ENCODE peak calls at places on chromosome 9, in eight cellular contexts. One of them, this sample, is unnamed.

GRCh38 chr9:113973226-113973625 is 97.1 kb downstream of the ZNF618 start:
- DNase-seq in amniotic epithelial cell: no peak
- DNase-seq in activated CD4-positive, alpha-beta T cell treated with anti-CD3 and anti-CD28 coated beads, Interleukin-2, amount 50 U/mL, for 48 hours: no peak
- DNase-seq in GM12891: no peak
- DNase-seq in ELF-1: no peak
- DNase-seq in activated CD4-positive, CD25-positive, alpha-beta regulatory T cell treated with anti-CD3 and anti-CD28 coated beads, Interleukin-2, amount 50 U/mL, for 72 hours: no peak
- DNase-seq in A172: no peak
- DNase-seq in caudate nucleus: no peak
- DNase-seq in this sample: no peak

GRCh38 chr9:114371986-114372917 is 15.5 kb downstream of the AKNA start:
- DNase-seq in amniotic epithelial cell: peak
- DNase-seq in activated CD4-positive, alpha-beta T cell treated with anti-CD3 and anti-CD28 coated beads, Interleukin-2, amount 50 U/mL, for 48 hours: peak
- DNase-seq in GM12891: no peak
- DNase-seq in ELF-1: no peak
- DNase-seq in activated CD4-positive, CD25-positive, alpha-beta regulatory T cell treated with anti-CD3 and anti-CD28 coated beads, Interleukin-2, amount 50 U/mL, for 72 hours: no peak
- DNase-seq in A172: no peak
- DNase-seq in caudate nucleus: no peak
- DNase-seq in this sample: peak

GRCh38 chr9:95116002-95116819 is 201.3 kb downstream of the FANCC start:
- DNase-seq in amniotic epithelial cell: no peak
- DNase-seq in activated CD4-positive, alpha-beta T cell treated with anti-CD3 and anti-CD28 coated beads, Interleukin-2, amount 50 U/mL, for 48 hours: no peak
- DNase-seq in GM12891: no peak
- DNase-seq in ELF-1: no peak
- DNase-seq in activated CD4-positive, CD25-positive, alpha-beta regulatory T cell treated with anti-CD3 and anti-CD28 coated beads, Interleukin-2, amount 50 U/mL, for 72 hours: no peak
- DNase-seq in A172: no peak
- DNase-seq in caudate nucleus: no peak
- DNase-seq in this sample: peak

GRCh38 chr9:116837038-116837998 is 150.2 kb downstream of the TRIM32 start:
- DNase-seq in amniotic epithelial cell: no peak
- DNase-seq in activated CD4-positive, alpha-beta T cell treated with anti-CD3 and anti-CD28 coated beads, Interleukin-2, amount 50 U/mL, for 48 hours: no peak
- DNase-seq in GM12891: no peak
- DNase-seq in ELF-1: peak
- DNase-seq in activated CD4-positive, CD25-positive, alpha-beta regulatory T cell treated with anti-CD3 and anti-CD28 coated beads, Interleukin-2, amount 50 U/mL, for 72 hours: no peak
- DNase-seq in A172: no peak
- DNase-seq in caudate nucleus: no peak
- DNase-seq in this sample: no peak

GRCh38 chr9:83219924-83220438 is 157.0 kb upstream of the RASEF start:
- DNase-seq in amniotic epithelial cell: no peak
- DNase-seq in activated CD4-positive, alpha-beta T cell treated with anti-CD3 and anti-CD28 coated beads, Interleukin-2, amount 50 U/mL, for 48 hours: no peak
- DNase-seq in GM12891: no peak
- DNase-seq in ELF-1: no peak
- DNase-seq in activated CD4-positive, CD25-positive, alpha-beta regulatory T cell treated with anti-CD3 and anti-CD28 coated beads, Interleukin-2, amount 50 U/mL, for 72 hours: no peak
- DNase-seq in A172: peak
- DNase-seq in caudate nucleus: no peak
- DNase-seq in this sample: peak

GRCh38 chr9:113890693-113891092 is 14.6 kb downstream of the ZNF618 start:
- DNase-seq in amniotic epithelial cell: no peak
- DNase-seq in activated CD4-positive, alpha-beta T cell treated with anti-CD3 and anti-CD28 coated beads, Interleukin-2, amount 50 U/mL, for 48 hours: no peak
- DNase-seq in GM12891: no peak
- DNase-seq in ELF-1: no peak
- DNase-seq in activated CD4-positive, CD25-positive, alpha-beta regulatory T cell treated with anti-CD3 and anti-CD28 coated beads, Interleukin-2, amount 50 U/mL, for 72 hours: no peak
- DNase-seq in A172: no peak
- DNase-seq in caudate nucleus: no peak
- DNase-seq in this sample: no peak

GRCh38 chr9:121210536-121210935 is 8.9 kb upstream of the RAB14 start:
- DNase-seq in amniotic epithelial cell: no peak
- DNase-seq in activated CD4-positive, alpha-beta T cell treated with anti-CD3 and anti-CD28 coated beads, Interleukin-2, amount 50 U/mL, for 48 hours: no peak
- DNase-seq in GM12891: no peak
- DNase-seq in ELF-1: no peak
- DNase-seq in activated CD4-positive, CD25-positive, alpha-beta regulatory T cell treated with anti-CD3 and anti-CD28 coated beads, Interleukin-2, amount 50 U/mL, for 72 hours: no peak
- DNase-seq in A172: no peak
- DNase-seq in caudate nucleus: no peak
- DNase-seq in this sample: no peak

GRCh38 chr9:114889802-114890224 is 40.6 kb downstream of the TNFSF8 start:
- DNase-seq in amniotic epithelial cell: no peak
- DNase-seq in activated CD4-positive, alpha-beta T cell treated with anti-CD3 and anti-CD28 coated beads, Interleukin-2, amount 50 U/mL, for 48 hours: peak
- DNase-seq in GM12891: no peak
- DNase-seq in ELF-1: no peak
- DNase-seq in activated CD4-positive, CD25-positive, alpha-beta regulatory T cell treated with anti-CD3 and anti-CD28 coated beads, Interleukin-2, amount 50 U/mL, for 72 hours: no peak
- DNase-seq in A172: peak
- DNase-seq in caudate nucleus: no peak
- DNase-seq in this sample: no peak

GRCh38 chr9:16915126-16915831 is 44.8 kb upstream of the BNC2 start:
- DNase-seq in amniotic epithelial cell: no peak
- DNase-seq in activated CD4-positive, alpha-beta T cell treated with anti-CD3 and anti-CD28 coated beads, Interleukin-2, amount 50 U/mL, for 48 hours: no peak
- DNase-seq in GM12891: no peak
- DNase-seq in ELF-1: no peak
- DNase-seq in activated CD4-positive, CD25-positive, alpha-beta regulatory T cell treated with anti-CD3 and anti-CD28 coated beads, Interleukin-2, amount 50 U/mL, for 72 hours: no peak
- DNase-seq in A172: no peak
- DNase-seq in caudate nucleus: no peak
- DNase-seq in this sample: no peak

GRCh38 chr9:81002242-81002641 is 687.1 kb downstream of the TLE1 start:
- DNase-seq in amniotic epithelial cell: peak
- DNase-seq in activated CD4-positive, alpha-beta T cell treated with anti-CD3 and anti-CD28 coated beads, Interleukin-2, amount 50 U/mL, for 48 hours: no peak
- DNase-seq in GM12891: no peak
- DNase-seq in ELF-1: peak
- DNase-seq in activated CD4-positive, CD25-positive, alpha-beta regulatory T cell treated with anti-CD3 and anti-CD28 coated beads, Interleukin-2, amount 50 U/mL, for 72 hours: no peak
- DNase-seq in A172: peak
- DNase-seq in caudate nucleus: no peak
- DNase-seq in this sample: no peak

GRCh38 chr9:126661521-126662251 is 48.0 kb downstream of the LMX1B start:
- DNase-seq in amniotic epithelial cell: peak
- DNase-seq in activated CD4-positive, alpha-beta T cell treated with anti-CD3 and anti-CD28 coated beads, Interleukin-2, amount 50 U/mL, for 48 hours: no peak
- DNase-seq in GM12891: no peak
- DNase-seq in ELF-1: peak
- DNase-seq in activated CD4-positive, CD25-positive, alpha-beta regulatory T cell treated with anti-CD3 and anti-CD28 coated beads, Interleukin-2, amount 50 U/mL, for 72 hours: no peak
- DNase-seq in A172: peak
- DNase-seq in caudate nucleus: no peak
- DNase-seq in this sample: peak

GRCh38 chr9:117293199-117294114 is 121.4 kb downstream of the ASTN2 start:
- DNase-seq in amniotic epithelial cell: no peak
- DNase-seq in activated CD4-positive, alpha-beta T cell treated with anti-CD3 and anti-CD28 coated beads, Interleukin-2, amount 50 U/mL, for 48 hours: no peak
- DNase-seq in GM12891: no peak
- DNase-seq in ELF-1: no peak
- DNase-seq in activated CD4-positive, CD25-positive, alpha-beta regulatory T cell treated with anti-CD3 and anti-CD28 coated beads, Interleukin-2, amount 50 U/mL, for 72 hours: no peak
- DNase-seq in A172: no peak
- DNase-seq in caudate nucleus: no peak
- DNase-seq in this sample: no peak

GRCh38 chr9:117411547-117411946 is 3.3 kb downstream of the ASTN2 start:
- DNase-seq in amniotic epithelial cell: no peak
- DNase-seq in activated CD4-positive, alpha-beta T cell treated with anti-CD3 and anti-CD28 coated beads, Interleukin-2, amount 50 U/mL, for 48 hours: peak
- DNase-seq in GM12891: peak
- DNase-seq in ELF-1: peak
- DNase-seq in activated CD4-positive, CD25-positive, alpha-beta regulatory T cell treated with anti-CD3 and anti-CD28 coated beads, Interleukin-2, amount 50 U/mL, for 72 hours: no peak
- DNase-seq in A172: no peak
- DNase-seq in caudate nucleus: peak
- DNase-seq in this sample: peak

GRCh38 chr9:109369285-109369684 is 48.4 kb upstream of the EPB41L4B start:
- DNase-seq in amniotic epithelial cell: no peak
- DNase-seq in activated CD4-positive, alpha-beta T cell treated with anti-CD3 and anti-CD28 coated beads, Interleukin-2, amount 50 U/mL, for 48 hours: no peak
- DNase-seq in GM12891: no peak
- DNase-seq in ELF-1: no peak
- DNase-seq in activated CD4-positive, CD25-positive, alpha-beta regulatory T cell treated with anti-CD3 and anti-CD28 coated beads, Interleukin-2, amount 50 U/mL, for 72 hours: no peak
- DNase-seq in A172: no peak
- DNase-seq in caudate nucleus: no peak
- DNase-seq in this sample: no peak

GRCh38 chr9:80072406-80072805 is 500.6 kb downstream of the TLE4 start:
- DNase-seq in amniotic epithelial cell: no peak
- DNase-seq in activated CD4-positive, alpha-beta T cell treated with anti-CD3 and anti-CD28 coated beads, Interleukin-2, amount 50 U/mL, for 48 hours: no peak
- DNase-seq in GM12891: no peak
- DNase-seq in ELF-1: no peak
- DNase-seq in activated CD4-positive, CD25-positive, alpha-beta regulatory T cell treated with anti-CD3 and anti-CD28 coated beads, Interleukin-2, amount 50 U/mL, for 72 hours: no peak
- DNase-seq in A172: no peak
- DNase-seq in caudate nucleus: no peak
- DNase-seq in this sample: no peak

GRCh38 chr9:18457498-18457897 is 16.5 kb upstream of the ADAMTSL1 start:
- DNase-seq in amniotic epithelial cell: peak
- DNase-seq in activated CD4-positive, alpha-beta T cell treated with anti-CD3 and anti-CD28 coated beads, Interleukin-2, amount 50 U/mL, for 48 hours: no peak
- DNase-seq in GM12891: no peak
- DNase-seq in ELF-1: no peak
- DNase-seq in activated CD4-positive, CD25-positive, alpha-beta regulatory T cell treated with anti-CD3 and anti-CD28 coated beads, Interleukin-2, amount 50 U/mL, for 72 hours: no peak
- DNase-seq in A172: peak
- DNase-seq in caudate nucleus: no peak
- DNase-seq in this sample: peak

GRCh38 chr9:69115621-69116020 is 58.5 kb upstream of the TJP2 start:
- DNase-seq in amniotic epithelial cell: no peak
- DNase-seq in activated CD4-positive, alpha-beta T cell treated with anti-CD3 and anti-CD28 coated beads, Interleukin-2, amount 50 U/mL, for 48 hours: no peak
- DNase-seq in GM12891: no peak
- DNase-seq in ELF-1: no peak
- DNase-seq in activated CD4-positive, CD25-positive, alpha-beta regulatory T cell treated with anti-CD3 and anti-CD28 coated beads, Interleukin-2, amount 50 U/mL, for 72 hours: no peak
- DNase-seq in A172: no peak
- DNase-seq in caudate nucleus: no peak
- DNase-seq in this sample: no peak

GRCh38 chr9:137188490-137189296 is at the start of the genes ANAPC2 and SSNA1:
- DNase-seq in amniotic epithelial cell: peak
- DNase-seq in activated CD4-positive, alpha-beta T cell treated with anti-CD3 and anti-CD28 coated beads, Interleukin-2, amount 50 U/mL, for 48 hours: peak
- DNase-seq in GM12891: peak
- DNase-seq in ELF-1: peak
- DNase-seq in activated CD4-positive, CD25-positive, alpha-beta regulatory T cell treated with anti-CD3 and anti-CD28 coated beads, Interleukin-2, amount 50 U/mL, for 72 hours: peak
- DNase-seq in A172: peak
- DNase-seq in caudate nucleus: peak
- DNase-seq in this sample: peak

GRCh38 chr9:121201045-121201737 is 478 bp downstream of the RAB14 start:
- DNase-seq in amniotic epithelial cell: no peak
- DNase-seq in activated CD4-positive, alpha-beta T cell treated with anti-CD3 and anti-CD28 coated beads, Interleukin-2, amount 50 U/mL, for 48 hours: peak
- DNase-seq in GM12891: peak
- DNase-seq in ELF-1: peak
- DNase-seq in activated CD4-positive, CD25-positive, alpha-beta regulatory T cell treated with anti-CD3 and anti-CD28 coated beads, Interleukin-2, amount 50 U/mL, for 72 hours: peak
- DNase-seq in A172: no peak
- DNase-seq in caudate nucleus: peak
- DNase-seq in this sample: peak

GRCh38 chr9:80369641-80370040 is 797.9 kb downstream of the TLE4 start:
- DNase-seq in amniotic epithelial cell: peak
- DNase-seq in activated CD4-positive, alpha-beta T cell treated with anti-CD3 and anti-CD28 coated beads, Interleukin-2, amount 50 U/mL, for 48 hours: no peak
- DNase-seq in GM12891: no peak
- DNase-seq in ELF-1: no peak
- DNase-seq in activated CD4-positive, CD25-positive, alpha-beta regulatory T cell treated with anti-CD3 and anti-CD28 coated beads, Interleukin-2, amount 50 U/mL, for 72 hours: no peak
- DNase-seq in A172: peak
- DNase-seq in caudate nucleus: no peak
- DNase-seq in this sample: peak